ENCODE peak calls at places on chromosomes 6 and 20, in six cellular contexts. F is A549, Z is small intestine, N is DND-41, R is RWPE1, M is cardiac muscle cell. A is an unnamed sample.

GRCh38 chr6:170087946-170088348 is 202.9 kb downstream of the DLL1 start:
- DNase-seq in F (no peak), Z (peak), N (peak), R (no peak), M (no peak), A (no peak)

GRCh38 chr6:63910863-63911665 is 275.5 kb downstream of the PHF3 start:
- DNase-seq in F (no peak), Z (no peak), N (no peak), R (no peak), M (peak), A (no peak)

GRCh38 chr20:23937303-23938117 is 51.1 kb downstream of the GGTLC1 start:
- DNase-seq in F (peak), Z (peak), N (peak), R (peak), M (peak), A (peak)

GRCh38 chr20:44979090-44979621 is 12.8 kb downstream of the STK4 start:
- DNase-seq in F (no peak), Z (peak), N (peak), R (no peak), M (peak), A (no peak)

GRCh38 chr6:106488494-106489369 is 128.2 kb downstream of the CRYBG1 start:
- DNase-seq in F (no peak), Z (no peak), N (no peak), R (no peak), M (peak), A (no peak)

GRCh38 chr6:37602360-37602759 is 95.3 kb downstream of the MDGA1 start:
- DNase-seq in F (no peak), Z (no peak), N (no peak), R (no peak), M (peak), A (no peak)

GRCh38 chr20:38168791-38169589 is 3.9 kb upstream of the TGM2 start:
- DNase-seq in F (peak), Z (peak), N (no peak), R (peak), M (no peak), A (no peak)

GRCh38 chr6:157642736-157643135 is 180.3 kb upstream of the SNX9 start:
- DNase-seq in F (no peak), Z (no peak), N (no peak), R (no peak), M (no peak), A (no peak)

GRCh38 chr6:13427838-13428527 is 59.4 kb downstream of the GFOD1 start:
- DNase-seq in F (no peak), Z (peak), N (no peak), R (no peak), M (no peak), A (no peak)

GRCh38 chr20:11193241-11193640 is 519.4 kb upstream of the JAG1 start:
- DNase-seq in F (no peak), Z (no peak), N (no peak), R (no peak), M (peak), A (peak)

GRCh38 chr6:17932362-17932852 is 55.0 kb downstream of the KIF13A start:
- DNase-seq in F (peak), Z (no peak), N (no peak), R (no peak), M (peak), A (no peak)

GRCh38 chr6:161486326-161486725 is 212.5 kb upstream of the AGPAT4 start:
- DNase-seq in F (peak), Z (peak), N (no peak), R (peak), M (peak), A (peak)

GRCh38 chr6:131669891-131670290 is 31.3 kb downstream of the OR2A4 start:
- DNase-seq in F (no peak), Z (no peak), N (no peak), R (no peak), M (peak), A (no peak)

GRCh38 chr6:44001318-44001868 is 125.9 kb downstream of the MRPL14 start:
- DNase-seq in F (peak), Z (peak), N (peak), R (no peak), M (peak), A (no peak)

GRCh38 chr6:96032646-96033045 is 16.9 kb downstream of the FUT9 start:
- DNase-seq in F (no peak), Z (no peak), N (no peak), R (no peak), M (no peak), A (no peak)

GRCh38 chr6:169250660-169251059 is 3.0 kb downstream of the THBS2 start:
- DNase-seq in F (peak), Z (no peak), N (no peak), R (peak), M (peak), A (peak)

GRCh38 chr6:55176958-55177357 is 2.6 kb downstream of the HCRTR2 start:
- DNase-seq in F (no peak), Z (no peak), N (no peak), R (no peak), M (peak), A (no peak)

GRCh38 chr6:117483004-117483644 is 650 bp downstream of the DCBLD1 start:
- DNase-seq in F (peak), Z (peak), N (no peak), R (peak), M (peak), A (no peak)

GRCh38 chr6:53811082-53811481 is 16.3 kb downstream of the LRRC1 start:
- DNase-seq in F (no peak), Z (peak), N (no peak), R (no peak), M (no peak), A (peak)

GRCh38 chr20:44447827-44448419 is 27.8 kb upstream of the TTPAL start:
- DNase-seq in F (no peak), Z (peak), N (no peak), R (no peak), M (no peak), A (no peak)

GRCh38 chr6:37175332-37176267 is 5.6 kb downstream of the PIM1 start:
- DNase-seq in F (no peak), Z (no peak), N (no peak), R (no peak), M (peak), A (no peak)

GRCh38 chr20:57384953-57385761 is 6.0 kb upstream of the RBM38 start:
- DNase-seq in F (no peak), Z (no peak), N (no peak), R (no peak), M (no peak), A (no peak)

GRCh38 chr6:56593801-56594318 is 48.8 kb downstream of the DST start:
- DNase-seq in F (no peak), Z (no peak), N (no peak), R (no peak), M (peak), A (no peak)

GRCh38 chr6:25377672-25378071 is 98.5 kb downstream of the CARMIL1 start:
- DNase-seq in F (no peak), Z (no peak), N (no peak), R (no peak), M (no peak), A (no peak)

GRCh38 chr20:56848561-56848960 is 219.5 kb downstream of the TFAP2C start:
- DNase-seq in F (no peak), Z (no peak), N (no peak), R (no peak), M (no peak), A (no peak)

GRCh38 chr6:16760536-16761468 is at the start of gene ATXN1:
- DNase-seq in F (peak), Z (peak), N (peak), R (peak), M (peak), A (no peak)

GRCh38 chr6:7424967-7425807 is 35.6 kb downstream of the RIOK1 start:
- DNase-seq in F (peak), Z (peak), N (no peak), R (peak), M (peak), A (peak)

GRCh38 chr20:53827996-53828672 is 234.5 kb upstream of the ZNF217 start:
- DNase-seq in F (peak), Z (no peak), N (no peak), R (peak), M (peak), A (peak)
- H3K27ac ChIP-seq in F (peak), Z (peak), N (peak), R (peak), M (no peak), A (peak)

DNA sequence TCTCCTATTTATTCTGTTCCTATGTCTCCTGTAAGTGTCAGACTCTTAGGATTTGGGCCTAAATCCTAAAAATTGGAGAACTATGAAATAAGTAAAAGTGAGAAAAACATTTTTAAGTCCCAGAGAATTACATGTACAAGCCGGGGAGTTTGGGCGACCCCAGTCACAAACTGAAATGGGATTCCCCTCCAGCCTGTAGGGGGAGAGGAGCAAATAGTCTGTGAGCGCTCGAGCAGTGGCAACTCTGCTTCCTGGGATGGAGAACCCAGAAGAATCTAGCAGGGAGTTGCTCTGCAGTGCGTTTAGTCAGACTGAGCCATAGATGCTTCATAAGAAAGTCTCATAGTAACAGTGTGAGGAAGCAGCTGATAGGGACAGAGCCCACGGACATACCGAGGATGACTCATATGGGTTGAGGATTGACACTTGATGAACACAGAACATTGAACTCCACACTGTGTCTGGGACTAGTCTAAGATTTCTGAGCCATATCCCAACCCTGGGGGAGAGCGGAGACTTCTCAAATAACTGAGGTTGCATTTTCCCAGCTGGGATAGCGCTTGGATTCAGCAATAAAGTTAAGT is 437.2 kb downstream of the BCKDHB start:
- DNase-seq in F (no peak), Z (no peak), N (no peak), R (peak), M (peak), A (no peak)
- H3K27ac ChIP-seq in F (no peak), Z (no peak), N (no peak), R (no peak), M (no peak), A (peak)

GRCh38 chr6:108423982-108424695 is 129.3 kb downstream of the AFG1L start:
- DNase-seq in F (no peak), Z (peak), N (no peak), R (no peak), M (peak), A (no peak)
- H3K27ac ChIP-seq in F (no peak), Z (no peak), N (no peak), R (no peak), M (no peak), A (no peak)

GRCh38 chr6:102204336-102204735 is 810.8 kb downstream of the GRIK2 start:
- DNase-seq in F (no peak), Z (no peak), N (no peak), R (no peak), M (no peak), A (no peak)
- H3K27ac ChIP-seq in F (no peak), Z (no peak), N (no peak), R (no peak), M (no peak), A (no peak)

GRCh38 chr20:16530201-16530681 is 43.0 kb downstream of the KIF16B start:
- DNase-seq in F (peak), Z (peak), N (no peak), R (peak), M (no peak), A (no peak)
- H3K27ac ChIP-seq in F (peak), Z (peak), N (no peak), R (peak), M (no peak), A (peak)

GRCh38 chr6:20416567-20417345 is 15.1 kb downstream of the E2F3 start:
- DNase-seq in F (no peak), Z (peak), N (no peak), R (no peak), M (no peak), A (no peak)
- H3K27ac ChIP-seq in F (no peak), Z (peak), N (peak), R (no peak), M (peak), A (no peak)

DNA sequence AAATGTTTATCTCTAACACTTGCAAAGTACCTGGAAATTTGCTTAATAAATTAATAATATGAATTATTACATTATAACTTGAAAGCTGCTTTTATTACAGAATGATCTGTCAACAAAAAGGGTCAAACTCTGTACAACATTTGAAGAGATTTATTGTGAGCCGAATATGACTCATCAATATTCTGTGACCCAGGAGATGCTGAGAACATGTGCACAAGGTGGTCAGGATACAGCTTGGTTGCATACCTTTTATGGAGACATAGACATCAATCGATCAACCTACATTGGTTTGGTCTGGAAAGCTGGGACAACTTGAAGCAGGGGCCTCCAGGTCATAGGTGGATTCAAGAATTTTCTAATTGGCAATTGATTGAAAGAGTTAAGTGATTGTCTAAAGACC is 79.0 kb downstream of the RNASET2 start:
- DNase-seq in F (no peak), Z (no peak), N (no peak), R (no peak), M (no peak), A (no peak)
- H3K27ac ChIP-seq in F (no peak), Z (no peak), N (no peak), R (no peak), M (no peak), A (no peak)

DNA sequence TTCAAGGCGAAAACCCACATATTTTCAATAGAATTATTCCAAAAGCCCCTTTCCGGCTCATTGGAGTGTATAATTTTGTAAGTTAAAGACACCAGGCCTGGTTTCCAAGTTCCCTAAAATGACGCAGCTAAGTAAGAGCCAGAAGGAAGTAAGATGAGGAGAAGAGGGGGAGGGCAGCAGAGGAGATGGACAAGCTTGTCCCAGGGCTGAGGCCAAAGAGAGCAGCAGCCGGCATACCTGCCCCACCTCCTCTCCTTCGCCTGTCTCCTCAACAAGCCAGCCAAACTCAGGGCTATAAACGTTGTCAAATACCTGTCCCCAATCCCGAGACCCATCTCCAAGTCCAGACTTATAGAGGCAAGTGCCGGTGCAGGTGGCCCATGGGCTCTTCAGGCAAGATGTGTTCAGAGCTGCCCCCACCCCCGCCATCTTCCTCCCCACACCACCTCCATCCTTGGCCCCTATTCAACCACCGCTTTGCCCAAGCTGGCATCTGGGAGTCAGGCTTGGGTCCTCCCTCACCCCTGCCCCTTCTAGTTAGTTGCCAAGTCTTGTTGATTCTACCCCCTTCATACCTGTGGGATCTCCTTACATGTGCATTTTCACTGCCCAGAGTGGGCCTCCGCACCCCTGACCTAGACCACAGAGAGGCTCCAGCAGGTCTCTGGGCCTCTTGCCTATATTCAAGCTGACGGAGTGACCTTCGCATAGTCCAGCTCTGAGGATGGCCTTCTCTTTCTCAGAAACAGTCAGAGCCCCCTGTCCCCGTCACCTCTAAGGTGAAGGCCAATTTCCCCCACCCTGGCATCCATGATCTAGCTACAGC is 75.7 kb upstream of the SIRPA start:
- DNase-seq in F (no peak), Z (no peak), N (no peak), R (no peak), M (no peak), A (no peak)
- H3K27ac ChIP-seq in F (no peak), Z (no peak), N (no peak), R (no peak), M (no peak), A (peak)

GRCh38 chr20:4431446-4431845 is 290.3 kb upstream of the PRND start:
- DNase-seq in F (no peak), Z (no peak), N (no peak), R (no peak), M (no peak), A (no peak)
- H3K27ac ChIP-seq in F (no peak), Z (no peak), N (no peak), R (no peak), M (no peak), A (no peak)

GRCh38 chr6:163338671-163339405 is 75.7 kb upstream of the QKI start:
- DNase-seq in F (no peak), Z (no peak), N (no peak), R (no peak), M (peak), A (no peak)

GRCh38 chr6:163335671-163336545 is 78.6 kb upstream of the QKI start:
- DNase-seq in F (no peak), Z (no peak), N (no peak), R (no peak), M (peak), A (no peak)

GRCh38 chr6:163336961-163337360 is 77.6 kb upstream of the QKI start:
- DNase-seq in F (no peak), Z (no peak), N (no peak), R (no peak), M (no peak), A (no peak)

GRCh38 chr6:163339466-163339865 is 75.1 kb upstream of the QKI start:
- DNase-seq in F (no peak), Z (no peak), N (no peak), R (no peak), M (no peak), A (no peak)

DNA sequence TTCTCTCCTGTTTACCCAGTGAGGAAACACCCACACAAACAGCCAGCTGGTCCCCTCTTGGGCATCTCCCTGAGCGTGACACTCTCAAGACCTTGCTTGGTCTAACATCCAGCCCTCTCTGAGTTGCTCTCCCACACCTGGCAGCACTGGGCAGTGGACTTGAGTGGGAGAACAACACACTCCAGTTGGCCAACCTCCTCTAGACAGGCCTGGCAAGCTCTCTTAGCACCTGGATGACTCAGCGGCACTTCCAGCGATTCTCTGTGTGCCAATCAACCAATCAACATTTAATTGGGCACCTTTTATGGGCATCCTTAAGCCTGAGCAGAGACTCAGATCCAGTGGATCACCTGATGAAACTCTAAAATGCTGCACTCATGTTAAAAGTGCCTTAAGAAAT is 76.6 kb upstream of the QKI start:
- DNase-seq in F (no peak), Z (no peak), N (no peak), R (no peak), M (no peak), A (peak)
- H3K27ac ChIP-seq in F (no peak), Z (no peak), N (no peak), R (no peak), M (peak), A (no peak)

A was measured in epithelial cell of prostate.